ENCODE peak calls at places on chromosomes 1 and 21, in six cellular contexts. J, W, P, C, X and Y are unnamed samples.

GRCh38 chr21:44357064-44357837 is 3.8 kb downstream of the TRPM2 start:
- DNase-seq in J (no peak), W (no peak), P (no peak), C (no peak), X (no peak), Y (no peak)

GRCh38 chr1:202661136-202661845 is 49.0 kb downstream of the SYT2 start:
- DNase-seq in J (no peak), W (no peak), P (no peak), C (no peak), X (no peak), Y (no peak)

GRCh38 chr21:41817877-41818855 is 51.3 kb upstream of the RIPK4 start:
- DNase-seq in J (no peak), W (no peak), P (no peak), C (no peak), X (no peak), Y (no peak)

GRCh38 chr1:3465935-3466321 is 11.5 kb downstream of the ARHGEF16 start:
- DNase-seq in J (no peak), W (no peak), P (no peak), C (no peak), X (no peak), Y (no peak)

GRCh38 chr1:59237905-59238304 is 59.0 kb upstream of the FGGY start:
- DNase-seq in J (no peak), W (no peak), P (no peak), C (no peak), X (no peak), Y (no peak)

GRCh38 chr1:241485554-241485992 is 34.0 kb downstream of the FH start:
- DNase-seq in J (peak; percentile 69), W (peak; percentile 27), P (no peak), C (no peak), X (no peak), Y (peak; percentile 11)

GRCh38 chr1:189659731-189660130 is 817.9 kb downstream of the BRINP3 start:
- DNase-seq in J (no peak), W (no peak), P (no peak), C (no peak), X (no peak), Y (no peak)

GRCh38 chr21:14670409-14670808 is 124.3 kb upstream of the SAMSN1 start:
- DNase-seq in J (no peak), W (no peak), P (no peak), C (no peak), X (no peak), Y (no peak)

GRCh38 chr1:211925016-211925415 is 94.5 kb upstream of the LPGAT1 start:
- DNase-seq in J (peak; percentile 76), W (no peak), P (no peak), C (no peak), X (no peak), Y (no peak)

GRCh38 chr1:71565267-71565666 is 484.4 kb upstream of the ZRANB2 start:
- DNase-seq in J (no peak), W (no peak), P (no peak), C (no peak), X (no peak), Y (no peak)

GRCh38 chr1:100868364-100868995 is 26.2 kb downstream of the EXTL2 start:
- DNase-seq in J (no peak), W (no peak), P (no peak), C (peak; percentile 37), X (no peak), Y (peak; percentile 49)

GRCh38 chr1:115838426-115838804 is 2.5 kb downstream of the NHLH2 start:
- DNase-seq in J (no peak), W (no peak), P (no peak), C (no peak), X (peak; percentile 34), Y (no peak)

GRCh38 chr1:177753655-177754054 is 216.2 kb downstream of the SEC16B start:
- DNase-seq in J (no peak), W (no peak), P (no peak), C (no peak), X (no peak), Y (no peak)

GRCh38 chr1:18937539-18937938 is 18.9 kb downstream of the IFFO2 start:
- DNase-seq in J (no peak), W (no peak), P (no peak), C (no peak), X (no peak), Y (no peak)

GRCh38 chr21:45741691-45742090 is 98.2 kb downstream of the PCBP3 start:
- DNase-seq in J (no peak), W (no peak), P (no peak), C (no peak), X (no peak), Y (no peak)

GRCh38 chr1:243917177-243917862 is 67.3 kb upstream of the AKT3 start:
- DNase-seq in J (peak; percentile 50), W (peak; percentile 79), P (no peak), C (no peak), X (no peak), Y (no peak)

GRCh38 chr1:62325076-62325475 is 5.8 kb upstream of the KANK4 start:
- DNase-seq in J (no peak), W (peak; percentile 58), P (no peak), C (no peak), X (no peak), Y (no peak)

GRCh38 chr1:154573168-154573510 is 5.6 kb downstream of the CHRNB2 start:
- DNase-seq in J (no peak), W (no peak), P (no peak), C (no peak), X (no peak), Y (no peak)

GRCh38 chr1:53365405-53366063 is 37.7 kb upstream of the LRP8 start:
- DNase-seq in J (no peak), W (no peak), P (no peak), C (no peak), X (no peak), Y (peak; percentile 0)

GRCh38 chr21:35400233-35400939 is 351.3 kb upstream of the RUNX1 start:
- DNase-seq in J (peak; percentile 73), W (peak; percentile 60), P (no peak), C (peak; percentile 62), X (peak; percentile 30), Y (peak; percentile 5)